ENCODE peak calls at places on chromosome 11, in five cellular contexts. One of them, this sample, is unnamed.

GRCh38 chr11:11748706-11749365 is 92.9 kb upstream of the USP47 start:
- DNase-seq in naive thymus-derived CD4-positive, alpha-beta T cell: no peak
- DNase-seq in lung: no peak
- DNase-seq in BJ: no peak
- DNase-seq in gastrocnemius medialis: no peak
- DNase-seq in this sample: no peak

GRCh38 chr11:77879218-77879617 is 58.3 kb downstream of the AAMDC start:
- DNase-seq in lung: no peak
- DNase-seq in BJ: no peak
- DNase-seq in gastrocnemius medialis: peak
- DNase-seq in naive thymus-derived CD4-positive, alpha-beta T cell: no peak
- DNase-seq in this sample: peak

GRCh38 chr11:125871391-125872137 is 15.9 kb upstream of the HYLS1 start:
- DNase-seq in naive thymus-derived CD4-positive, alpha-beta T cell: peak
- DNase-seq in gastrocnemius medialis: no peak
- DNase-seq in lung: no peak
- DNase-seq in BJ: no peak
- DNase-seq in this sample: peak

GRCh38 chr11:8558436-8558835 is 35.6 kb downstream of the STK33 start:
- DNase-seq in naive thymus-derived CD4-positive, alpha-beta T cell: no peak
- DNase-seq in lung: no peak
- DNase-seq in BJ: no peak
- DNase-seq in gastrocnemius medialis: no peak
- DNase-seq in this sample: no peak

GRCh38 chr11:76175731-76176303 is 30.5 kb downstream of the WNT11 start:
- DNase-seq in lung: no peak
- DNase-seq in BJ: no peak
- DNase-seq in gastrocnemius medialis: no peak
- DNase-seq in naive thymus-derived CD4-positive, alpha-beta T cell: no peak
- DNase-seq in this sample: no peak

GRCh38 chr11:131561486-131561885 is 191.1 kb downstream of the NTM start:
- DNase-seq in naive thymus-derived CD4-positive, alpha-beta T cell: no peak
- DNase-seq in BJ: no peak
- DNase-seq in gastrocnemius medialis: no peak
- DNase-seq in lung: no peak
- DNase-seq in this sample: no peak

GRCh38 chr11:65431452-65432132 is 9.0 kb downstream of the NEAT1 start:
- DNase-seq in BJ: no peak
- DNase-seq in lung: no peak
- DNase-seq in gastrocnemius medialis: no peak
- DNase-seq in naive thymus-derived CD4-positive, alpha-beta T cell: peak
- DNase-seq in this sample: no peak

GRCh38 chr11:94127632-94128031 is 1.0 kb upstream of the PANX1 start:
- DNase-seq in gastrocnemius medialis: no peak
- DNase-seq in naive thymus-derived CD4-positive, alpha-beta T cell: no peak
- DNase-seq in BJ: no peak
- DNase-seq in lung: no peak
- DNase-seq in this sample: no peak

GRCh38 chr11:67489203-67489859 is 6.5 kb downstream of the AIP start:
- DNase-seq in lung: no peak
- DNase-seq in naive thymus-derived CD4-positive, alpha-beta T cell: no peak
- DNase-seq in gastrocnemius medialis: no peak
- DNase-seq in BJ: no peak
- DNase-seq in this sample: no peak

GRCh38 chr11:128862913-128863660 is 4.0 kb downstream of the KCNJ1 start:
- DNase-seq in gastrocnemius medialis: no peak
- DNase-seq in BJ: peak
- DNase-seq in lung: no peak
- DNase-seq in naive thymus-derived CD4-positive, alpha-beta T cell: no peak
- DNase-seq in this sample: no peak

GRCh38 chr11:95097209-95097608 is 7.6 kb downstream of the ENDOD1 start:
- DNase-seq in lung: no peak
- DNase-seq in BJ: no peak
- DNase-seq in naive thymus-derived CD4-positive, alpha-beta T cell: no peak
- DNase-seq in gastrocnemius medialis: no peak
- DNase-seq in this sample: no peak

GRCh38 chr11:10023202-10023601 is 270.8 kb downstream of the SBF2 start:
- DNase-seq in gastrocnemius medialis: no peak
- DNase-seq in BJ: no peak
- DNase-seq in naive thymus-derived CD4-positive, alpha-beta T cell: no peak
- DNase-seq in lung: no peak
- DNase-seq in this sample: no peak

GRCh38 chr11:75031224-75031753 is 42.6 kb downstream of the NEU3 start:
- DNase-seq in gastrocnemius medialis: no peak
- DNase-seq in naive thymus-derived CD4-positive, alpha-beta T cell: no peak
- DNase-seq in BJ: peak
- DNase-seq in lung: no peak
- DNase-seq in this sample: no peak

GRCh38 chr11:22536036-22536435 is 89.6 kb downstream of the FANCF start:
- DNase-seq in BJ: no peak
- DNase-seq in naive thymus-derived CD4-positive, alpha-beta T cell: no peak
- DNase-seq in lung: no peak
- DNase-seq in gastrocnemius medialis: no peak
- DNase-seq in this sample: no peak

GRCh38 chr11:71244116-71244815 is 8.1 kb downstream of the SHANK2 start:
- DNase-seq in lung: no peak
- DNase-seq in gastrocnemius medialis: no peak
- DNase-seq in naive thymus-derived CD4-positive, alpha-beta T cell: no peak
- DNase-seq in BJ: no peak
- DNase-seq in this sample: no peak

GRCh38 chr11:65505434-65506315 is 6.8 kb downstream of the MALAT1 start:
- DNase-seq in gastrocnemius medialis: no peak
- DNase-seq in lung: no peak
- DNase-seq in BJ: no peak
- DNase-seq in naive thymus-derived CD4-positive, alpha-beta T cell: peak
- DNase-seq in this sample: no peak

GRCh38 chr11:45877845-45878244 is 7.6 kb upstream of the MAPK8IP1 start:
- DNase-seq in gastrocnemius medialis: no peak
- DNase-seq in BJ: no peak
- DNase-seq in naive thymus-derived CD4-positive, alpha-beta T cell: no peak
- DNase-seq in lung: no peak
- DNase-seq in this sample: no peak
- H3K4me3 ChIP-seq in gastrocnemius medialis: no peak
- H3K4me3 ChIP-seq in BJ: no peak
- H3K4me3 ChIP-seq in naive thymus-derived CD4-positive, alpha-beta T cell: no peak
- H3K4me3 ChIP-seq in lung: no peak
- H3K4me3 ChIP-seq in this sample: no peak

DNA sequence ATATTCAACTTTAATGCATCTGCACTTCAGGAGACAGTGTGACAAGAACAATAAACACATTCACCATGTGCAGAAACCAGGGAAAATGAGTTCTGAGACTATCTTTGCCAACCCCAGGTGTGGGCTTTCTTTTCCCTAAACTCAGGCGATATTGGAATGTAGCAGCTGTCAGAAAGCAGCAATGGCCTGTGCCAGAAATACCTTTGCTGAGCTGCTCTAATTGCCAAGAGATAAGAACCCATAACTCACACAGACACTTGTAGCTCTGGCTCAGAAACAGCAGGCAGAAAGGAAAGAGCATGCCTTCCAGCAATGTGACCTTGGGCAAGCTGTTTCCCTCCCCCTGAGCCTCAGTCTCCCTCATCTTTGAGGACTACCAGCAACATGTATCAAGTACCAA is 77.6 kb downstream of the PLEKHA7 start:
- DNase-seq in lung: no peak
- DNase-seq in gastrocnemius medialis: no peak
- DNase-seq in naive thymus-derived CD4-positive, alpha-beta T cell: no peak
- DNase-seq in BJ: no peak
- DNase-seq in this sample: no peak
- H3K4me3 ChIP-seq in lung: no peak
- H3K4me3 ChIP-seq in gastrocnemius medialis: no peak
- H3K4me3 ChIP-seq in naive thymus-derived CD4-positive, alpha-beta T cell: no peak
- H3K4me3 ChIP-seq in BJ: no peak
- H3K4me3 ChIP-seq in this sample: no peak

GRCh38 chr11:62105611-62106245 is 18.1 kb upstream of the INCENP start:
- DNase-seq in lung: no peak
- DNase-seq in gastrocnemius medialis: no peak
- DNase-seq in BJ: no peak
- DNase-seq in naive thymus-derived CD4-positive, alpha-beta T cell: no peak
- DNase-seq in this sample: no peak
- H3K4me3 ChIP-seq in lung: no peak
- H3K4me3 ChIP-seq in gastrocnemius medialis: peak
- H3K4me3 ChIP-seq in BJ: peak
- H3K4me3 ChIP-seq in naive thymus-derived CD4-positive, alpha-beta T cell: peak
- H3K4me3 ChIP-seq in this sample: no peak

DNA sequence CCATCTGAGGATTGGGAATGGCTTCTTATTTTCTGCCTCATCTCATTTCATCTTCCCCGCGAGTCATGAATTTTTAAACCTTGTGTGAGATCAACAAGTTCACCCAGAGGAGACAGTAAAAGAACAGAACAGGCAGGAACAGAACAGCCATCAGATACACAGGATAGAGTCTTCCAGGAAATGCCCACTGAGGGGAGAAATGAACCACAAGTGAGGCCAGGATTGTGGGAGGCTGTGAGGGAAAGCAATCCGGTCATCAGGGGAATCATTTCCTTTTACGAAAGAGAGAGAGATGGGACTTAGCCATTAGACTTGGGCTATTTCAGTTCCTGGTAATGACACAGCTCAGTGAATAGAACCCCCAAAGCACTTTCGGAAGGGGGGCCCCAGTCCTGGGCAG is 34.3 kb upstream of the LRRC10B start:
- DNase-seq in BJ: no peak
- DNase-seq in gastrocnemius medialis: no peak
- DNase-seq in naive thymus-derived CD4-positive, alpha-beta T cell: no peak
- DNase-seq in lung: no peak
- DNase-seq in this sample: no peak
- H3K4me3 ChIP-seq in BJ: no peak
- H3K4me3 ChIP-seq in gastrocnemius medialis: no peak
- H3K4me3 ChIP-seq in naive thymus-derived CD4-positive, alpha-beta T cell: no peak
- H3K4me3 ChIP-seq in lung: no peak
- H3K4me3 ChIP-seq in this sample: no peak

GRCh38 chr11:120168108-120168959 is 30.4 kb upstream of the TRIM29 start:
- DNase-seq in gastrocnemius medialis: no peak
- DNase-seq in naive thymus-derived CD4-positive, alpha-beta T cell: no peak
- DNase-seq in lung: no peak
- DNase-seq in BJ: no peak
- DNase-seq in this sample: no peak

GRCh38 chr11:120170741-120171261 is 32.9 kb upstream of the TRIM29 start:
- DNase-seq in naive thymus-derived CD4-positive, alpha-beta T cell: no peak
- DNase-seq in lung: no peak
- DNase-seq in gastrocnemius medialis: no peak
- DNase-seq in BJ: no peak
- DNase-seq in this sample: no peak

GRCh38 chr11:120167659-120168058 is 29.7 kb upstream of the TRIM29 start:
- DNase-seq in lung: no peak
- DNase-seq in naive thymus-derived CD4-positive, alpha-beta T cell: no peak
- DNase-seq in gastrocnemius medialis: no peak
- DNase-seq in BJ: no peak
- DNase-seq in this sample: no peak

GRCh38 chr11:120169981-120170698 is 32.2 kb upstream of the TRIM29 start:
- DNase-seq in naive thymus-derived CD4-positive, alpha-beta T cell: no peak
- DNase-seq in BJ: no peak
- DNase-seq in lung: no peak
- DNase-seq in gastrocnemius medialis: no peak
- DNase-seq in this sample: no peak

DNA sequence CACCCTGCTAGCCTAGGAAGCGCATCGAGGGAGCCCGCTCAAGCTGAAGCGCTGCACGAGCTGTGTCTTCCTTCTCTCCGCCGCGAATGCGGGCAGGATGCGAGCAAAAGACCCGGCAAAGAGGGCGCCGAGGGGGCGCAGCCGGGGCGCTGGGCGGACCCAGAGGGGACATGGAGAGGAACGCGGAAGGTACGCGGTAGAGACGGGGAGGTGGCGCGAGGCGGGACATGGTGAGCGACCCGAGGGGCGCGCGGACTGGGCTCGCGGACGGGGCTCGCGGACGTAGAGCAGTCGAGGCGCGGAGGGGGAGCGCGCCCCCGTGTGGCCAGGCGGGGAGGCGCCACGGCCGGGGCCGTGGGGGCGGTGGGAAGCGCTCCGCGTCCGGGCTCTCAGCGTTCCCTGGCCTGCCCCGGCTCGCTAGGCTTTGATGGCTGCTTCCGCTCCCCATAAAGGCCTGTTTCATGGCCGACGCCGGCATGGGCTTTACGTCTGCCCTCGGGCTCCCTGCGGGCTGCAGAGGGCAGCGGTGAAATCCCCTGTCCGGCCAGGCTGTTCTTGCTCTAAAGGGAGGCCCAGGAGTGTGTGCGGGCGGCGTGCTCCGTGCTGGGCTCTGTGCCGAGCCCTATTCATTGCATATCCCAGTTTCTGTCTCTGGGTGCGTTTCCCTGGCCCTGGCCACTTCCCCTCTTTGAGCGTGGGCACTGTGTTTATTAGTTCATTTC is 31.2 kb upstream of the TRIM29 start:
- DNase-seq in gastrocnemius medialis: no peak
- DNase-seq in lung: peak
- DNase-seq in BJ: no peak
- DNase-seq in naive thymus-derived CD4-positive, alpha-beta T cell: peak
- DNase-seq in this sample: peak
- H3K4me3 ChIP-seq in gastrocnemius medialis: peak
- H3K4me3 ChIP-seq in lung: no peak
- H3K4me3 ChIP-seq in BJ: peak
- H3K4me3 ChIP-seq in naive thymus-derived CD4-positive, alpha-beta T cell: peak
- H3K4me3 ChIP-seq in this sample: peak

This sample was measured in Jurkat, Clone E6-1.